ENCODE peak calls at places on chromosomes 4 and X, in four cellular contexts. P is GM12878, L is HepG2, V is K562. A is an unnamed sample.

GRCh38 chr4:148442830-148443549 is 776 bp upstream of the NR3C2 start:
- DNase-seq in P (no peak), L (no peak), V (no peak), A (no peak)

GRCh38 chr4:2607107-2607506 is 70.7 kb downstream of the FAM193A start:
- DNase-seq in P (no peak), L (no peak), V (no peak), A (no peak)

GRCh38 chr4:25838526-25838925 is 24.3 kb downstream of the SEL1L3 start:
- DNase-seq in P (no peak), L (no peak), V (no peak), A (no peak)

GRCh38 chrX:13646154-13646549 is 6.8 kb upstream of the TCEANC start:
- DNase-seq in P (no peak), L (peak), V (peak), A (peak)

GRCh38 chr4:85772470-85772869 is 297.5 kb downstream of the ARHGAP24 start:
- DNase-seq in P (no peak), L (no peak), V (no peak), A (no peak)

GRCh38 chr4:118254368-118254767 is 98.4 kb downstream of the PRSS12 start:
- DNase-seq in P (no peak), L (no peak), V (no peak), A (no peak)

GRCh38 chr4:8852118-8852704 is 19.4 kb downstream of the HMX1 start:
- DNase-seq in P (no peak), L (no peak), V (no peak), A (no peak)

GRCh38 chr4:176793060-176793605 is 411 bp upstream of the VEGFC start:
- DNase-seq in P (no peak), L (no peak), V (no peak), A (no peak)

GRCh38 chr4:139214039-139214534 is 37.1 kb upstream of the ELF2 start:
- DNase-seq in P (peak), L (peak), V (no peak), A (no peak)

GRCh38 chrX:104166735-104167436 is 633 bp downstream of the FAM199X start:
- DNase-seq in P (no peak), L (no peak), V (peak), A (peak)

GRCh38 chrX:39877919-39878318 is 219.8 kb downstream of the BCOR start:
- DNase-seq in P (no peak), L (no peak), V (no peak), A (no peak)

GRCh38 chr4:104756837-104757236 is 262.1 kb upstream of the CXXC4 start:
- DNase-seq in P (no peak), L (no peak), V (no peak), A (no peak)

GRCh38 chr4:142707397-142707796 is 138.7 kb downstream of the INPP4B start:
- DNase-seq in P (no peak), L (no peak), V (no peak), A (no peak)

GRCh38 chr4:80036306-80036705 is 36.7 kb downstream of the ANTXR2 start:
- DNase-seq in P (no peak), L (no peak), V (no peak), A (no peak)

GRCh38 chr4:184384056-184384809 is 90.1 kb downstream of the IRF2 start:
- DNase-seq in P (peak), L (peak), V (no peak), A (no peak)

GRCh38 chr4:53684448-53684847 is 93.2 kb upstream of the LNX1 start:
- DNase-seq in P (no peak), L (no peak), V (no peak), A (no peak)
- TF ChIP-seq POLR2AphosphoS2 in P (no peak), L (no peak), V (no peak), A (no peak)

DNA sequence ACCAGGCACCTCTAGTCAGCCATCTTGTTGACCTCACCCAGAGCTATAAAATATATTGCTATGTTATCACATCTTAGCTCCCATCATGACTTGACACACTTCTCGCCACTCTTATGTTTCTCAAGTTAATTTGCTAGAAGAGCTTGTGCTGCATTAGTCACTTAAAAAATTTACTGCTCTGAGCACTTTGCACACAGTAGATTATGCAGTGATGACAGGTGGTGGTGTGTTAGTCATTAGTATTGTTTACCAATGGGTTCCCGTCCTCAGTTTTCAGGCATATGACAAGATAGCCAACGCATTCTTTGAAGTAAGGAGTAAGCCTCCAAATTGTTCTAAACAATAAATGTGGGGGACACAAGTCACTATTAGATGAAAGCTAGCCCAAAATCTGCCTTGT is 1002.5 kb upstream of the PCDH7 start:
- DNase-seq in P (no peak), L (no peak), V (no peak), A (no peak)
- TF ChIP-seq POLR2AphosphoS2 in P (no peak), L (no peak), V (no peak), A (no peak)

GRCh38 chrX:45788941-45789348 is 588.3 kb upstream of the DIPK2B start:
- DNase-seq in P (no peak), L (no peak), V (no peak), A (no peak)
- TF ChIP-seq POLR2AphosphoS2 in P (no peak), L (no peak), V (no peak), A (no peak)

GRCh38 chrX:1385824-1386223 is 6.1 kb downstream of the SLC25A6 start:
- DNase-seq in P (no peak), L (no peak), V (no peak), A (no peak)

GRCh38 chrX:1385251-1385794 is 6.6 kb downstream of the SLC25A6 start:
- DNase-seq in P (no peak), L (no peak), V (no peak), A (no peak)

GRCh38 chrX:1384738-1385250 is 7.1 kb downstream of the SLC25A6 start:
- DNase-seq in P (no peak), L (no peak), V (no peak), A (no peak)

GRCh38 chrX:1387141-1387776 is 4.7 kb downstream of the SLC25A6 start:
- DNase-seq in P (no peak), L (no peak), V (no peak), A (no peak)

DNA sequence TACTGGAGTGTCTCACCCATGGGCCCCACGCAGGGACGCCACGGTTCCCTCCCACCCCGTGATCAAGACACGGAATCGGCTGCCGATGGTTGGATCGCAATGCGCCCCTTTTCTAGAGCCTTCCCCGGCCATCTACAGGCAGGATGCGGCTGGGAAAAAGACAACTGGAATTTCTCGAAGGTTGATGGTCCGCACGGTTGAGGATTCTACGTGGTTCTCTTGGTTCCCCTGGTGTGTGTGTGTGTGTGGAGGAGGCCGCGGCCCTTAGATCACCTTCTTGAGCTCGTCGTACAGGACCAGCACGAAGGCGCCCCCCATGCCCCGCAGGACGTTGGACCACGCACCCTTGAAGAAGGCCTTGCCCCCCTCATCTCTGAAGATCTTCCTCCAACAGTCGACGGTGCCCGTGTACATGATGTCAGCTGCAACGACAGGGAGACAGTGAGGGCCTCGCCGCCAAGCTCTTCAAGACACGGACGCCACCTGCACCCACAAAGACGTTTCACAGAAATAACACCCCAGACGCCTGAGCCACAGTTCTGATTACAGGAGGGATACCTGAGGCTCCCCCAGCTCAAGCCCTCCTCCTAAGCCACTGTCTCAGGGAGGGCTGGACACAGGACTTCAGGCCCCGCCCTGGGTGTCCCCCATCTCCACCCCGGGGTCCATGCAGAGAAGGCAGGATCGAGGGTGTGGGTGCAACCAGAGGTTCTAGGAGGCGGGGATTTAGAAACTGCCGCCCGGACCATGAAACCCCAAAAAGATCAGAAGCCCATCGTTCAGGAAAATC is 5.4 kb downstream of the SLC25A6 start:
- DNase-seq in P (no peak), L (no peak), V (no peak), A (no peak)
- TF ChIP-seq POLR2AphosphoS2 in P (no peak), L (no peak), V (no peak), A (no peak)

GRCh38 chr4:112327950-112328349 is 30.8 kb downstream of the ALPK1 start:
- DNase-seq in P (peak), L (peak), V (peak), A (no peak)
- TF ChIP-seq POLR2AphosphoS2 in P (no peak), L (no peak), V (no peak), A (no peak)

GRCh38 chr4:6986067-6986780 is 56.9 kb upstream of the TADA2B start:
- DNase-seq in P (no peak), L (no peak), V (no peak), A (peak)
- TF ChIP-seq POLR2AphosphoS2 in P (no peak), L (no peak), V (no peak), A (no peak)